ENCODE peak calls at places on chromosomes 2 and 18, in ten cellular contexts. D is lower leg skin, Z is fibroblast of lung, K is nucleus accumbens, B is left lobe of liver, N is anterior cingulate cortex, C is hypothalamus, W is T-cell, M is GM23338, J is HCEC 1CT. V is an unnamed sample.

GRCh38 chr18:47215554-47216138 is 35.8 kb downstream of the SKOR2 start:
- DNase-seq in D (peak; percentile 18), Z (peak; percentile 51), K (no peak), B (no peak), N (peak; percentile 29), C (no peak), W (no peak), M (peak; percentile 84), J (peak; percentile 74), V (peak; percentile 26)

GRCh38 chr18:26091047-26091630 is 726 bp upstream of the SS18 start:
- DNase-seq in D (no peak), Z (no peak), K (no peak), B (peak; percentile 90), N (peak; percentile 28), C (peak; percentile 64), W (no peak), M (peak; percentile 54), J (no peak), V (peak; percentile 64)

GRCh38 chr18:58455318-58455950 is 173.5 kb downstream of the ALPK2 start:
- DNase-seq in D (no peak), Z (peak; percentile 25), K (no peak), B (peak; percentile 61), N (no peak), C (no peak), W (no peak), M (no peak), J (no peak), V (no peak)

GRCh38 chr18:79679552-79680099 is at the start of gene CTDP1:
- DNase-seq in D (peak; percentile 87), Z (peak; percentile 93), K (peak; percentile 82), B (peak; percentile 91), N (peak; percentile 92), C (peak; percentile 92), W (no peak), M (peak; percentile 95), J (peak; percentile 89), V (peak; percentile 87)

GRCh38 chr2:198930170-198930569 is 527.6 kb downstream of the SATB2 start:
- DNase-seq in D (no peak), Z (no peak), K (no peak), B (no peak), N (no peak), C (no peak), W (no peak), M (peak; percentile 61), J (peak; percentile 13), V (no peak)

GRCh38 chr2:175366814-175367213 is 185.3 kb upstream of the ATP5MC3 start:
- DNase-seq in D (peak; percentile 16), Z (peak; percentile 24), K (no peak), B (no peak), N (no peak), C (no peak), W (no peak), M (peak; percentile 75), J (peak; percentile 41), V (peak; percentile 47)

GRCh38 chr2:205895981-205896655 is 189.9 kb downstream of the INO80D start:
- DNase-seq in D (no peak), Z (no peak), K (no peak), B (no peak), N (no peak), C (no peak), W (no peak), M (no peak), J (no peak), V (no peak)

GRCh38 chr2:231795525-231796327 is 9.5 kb downstream of the COPS7B start:
- DNase-seq in D (no peak), Z (peak; percentile 56), K (no peak), B (peak; percentile 76), N (no peak), C (no peak), W (no peak), M (peak; percentile 56), J (peak; percentile 79), V (peak; percentile 47)

GRCh38 chr2:24830351-24830750 is 37.1 kb downstream of the CENPO start:
- DNase-seq in D (no peak), Z (peak; percentile 38), K (no peak), B (no peak), N (no peak), C (no peak), W (no peak), M (peak; percentile 55), J (no peak), V (no peak)

GRCh38 chr2:120631719-120632118 is 103.9 kb upstream of the GLI2 start:
- DNase-seq in D (no peak), Z (no peak), K (no peak), B (no peak), N (no peak), C (no peak), W (no peak), M (no peak), J (no peak), V (no peak)

GRCh38 chr2:866009-866680 is 84.5 kb upstream of the SNTG2 start:
- DNase-seq in D (no peak), Z (no peak), K (no peak), B (no peak), N (no peak), C (no peak), W (no peak), M (peak; percentile 58), J (no peak), V (no peak)

GRCh38 chr2:230974096-230974913 is 21.6 kb upstream of the SPATA3 start:
- DNase-seq in D (no peak), Z (peak; percentile 93), K (no peak), B (no peak), N (no peak), C (no peak), W (peak; percentile 37), M (no peak), J (peak; percentile 51), V (no peak)

GRCh38 chr2:27901219-27901618 is 10.7 kb downstream of the BABAM2 start:
- DNase-seq in D (no peak), Z (peak; percentile 55), K (no peak), B (no peak), N (peak; percentile 10), C (no peak), W (no peak), M (no peak), J (no peak), V (no peak)

GRCh38 chr2:201950606-201951005 is 83.0 kb upstream of the FZD7 start:
- DNase-seq in D (no peak), Z (no peak), K (no peak), B (no peak), N (no peak), C (no peak), W (no peak), M (no peak), J (peak; percentile 66), V (no peak)

GRCh38 chr2:10709290-10709939 is 12.0 kb upstream of the ATP6V1C2 start:
- DNase-seq in D (no peak), Z (no peak), K (no peak), B (no peak), N (no peak), C (no peak), W (no peak), M (peak; percentile 84), J (no peak), V (no peak)

GRCh38 chr2:126643431-126643830 is 12.5 kb upstream of the GYPC start:
- DNase-seq in D (no peak), Z (no peak), K (no peak), B (no peak), N (no peak), C (no peak), W (no peak), M (peak; percentile 40), J (no peak), V (no peak)

GRCh38 chr2:70069049-70069448 is 18.2 kb upstream of the PCBP1 start:
- DNase-seq in D (no peak), Z (peak; percentile 45), K (no peak), B (peak; percentile 79), N (no peak), C (no peak), W (peak; percentile 27), M (no peak), J (no peak), V (no peak)

GRCh38 chr2:33617401-33617800 is 18.3 kb upstream of the FAM98A start:
- DNase-seq in D (no peak), Z (no peak), K (no peak), B (no peak), N (no peak), C (no peak), W (no peak), M (no peak), J (no peak), V (no peak)

GRCh38 chr2:154402138-154402714 is 296.3 kb upstream of the KCNJ3 start:
- DNase-seq in D (no peak), Z (peak; percentile 4), K (no peak), B (no peak), N (no peak), C (no peak), W (no peak), M (peak; percentile 59), J (peak; percentile 14), V (no peak)

GRCh38 chr2:64858541-64859031 is 130.6 kb upstream of the SLC1A4 start:
- DNase-seq in D (no peak), Z (peak; percentile 24), K (no peak), B (no peak), N (no peak), C (no peak), W (no peak), M (no peak), J (no peak), V (no peak)